ENCODE peak calls at places on chromosomes 4 and X, in nine cellular contexts. One of them, this sample, is unnamed.

GRCh38 chr4:152540293-152540674 is 4.4 kb upstream of the FBXW7 start:
- DNase-seq in GM13976: peak; percentile 63
- DNase-seq in dermis blood vessel endothelial cell: no peak
- DNase-seq in T-helper 17 cell: no peak
- DNase-seq in neural crest cell: no peak
- DNase-seq in Caki2: no peak
- DNase-seq in activated T-helper 1 cell treated with anti-CD3 and anti-CD28 coated beads, Interleukin-2, amount 50 U/mL, for 16 hours: no peak
- DNase-seq in amygdala: no peak
- DNase-seq in posterior cingulate gyrus: no peak
- DNase-seq in this sample: no peak

GRCh38 chr4:136818811-136819210 is 713.5 kb downstream of the PCDH18 start:
- DNase-seq in GM13976: no peak
- DNase-seq in dermis blood vessel endothelial cell: peak; percentile 22
- DNase-seq in T-helper 17 cell: no peak
- DNase-seq in neural crest cell: no peak
- DNase-seq in Caki2: no peak
- DNase-seq in activated T-helper 1 cell treated with anti-CD3 and anti-CD28 coated beads, Interleukin-2, amount 50 U/mL, for 16 hours: no peak
- DNase-seq in amygdala: no peak
- DNase-seq in posterior cingulate gyrus: no peak
- DNase-seq in this sample: peak; percentile 88

GRCh38 chr4:3772632-3773031 is 6.4 kb downstream of the ADRA2C start:
- DNase-seq in GM13976: no peak
- DNase-seq in dermis blood vessel endothelial cell: no peak
- DNase-seq in T-helper 17 cell: no peak
- DNase-seq in neural crest cell: no peak
- DNase-seq in Caki2: no peak
- DNase-seq in activated T-helper 1 cell treated with anti-CD3 and anti-CD28 coated beads, Interleukin-2, amount 50 U/mL, for 16 hours: no peak
- DNase-seq in amygdala: no peak
- DNase-seq in posterior cingulate gyrus: no peak
- DNase-seq in this sample: no peak

GRCh38 chrX:134484039-134484438 is 24.1 kb downstream of the HPRT1 start:
- DNase-seq in GM13976: no peak
- DNase-seq in dermis blood vessel endothelial cell: peak; percentile 72
- DNase-seq in T-helper 17 cell: no peak
- DNase-seq in neural crest cell: no peak
- DNase-seq in Caki2: peak; percentile 45
- DNase-seq in activated T-helper 1 cell treated with anti-CD3 and anti-CD28 coated beads, Interleukin-2, amount 50 U/mL, for 16 hours: no peak
- DNase-seq in amygdala: no peak
- DNase-seq in posterior cingulate gyrus: no peak
- DNase-seq in this sample: peak; percentile 78

GRCh38 chr4:145061325-145061920 is 36.6 kb downstream of the ANAPC10 start:
- DNase-seq in GM13976: peak; percentile 21
- DNase-seq in dermis blood vessel endothelial cell: peak; percentile 80
- DNase-seq in T-helper 17 cell: no peak
- DNase-seq in neural crest cell: no peak
- DNase-seq in Caki2: peak; percentile 18
- DNase-seq in activated T-helper 1 cell treated with anti-CD3 and anti-CD28 coated beads, Interleukin-2, amount 50 U/mL, for 16 hours: no peak
- DNase-seq in amygdala: no peak
- DNase-seq in posterior cingulate gyrus: no peak
- DNase-seq in this sample: peak; percentile 73

GRCh38 chr4:8844976-8845690 is 26.5 kb downstream of the HMX1 start:
- DNase-seq in GM13976: no peak
- DNase-seq in dermis blood vessel endothelial cell: no peak
- DNase-seq in T-helper 17 cell: no peak
- DNase-seq in neural crest cell: no peak
- DNase-seq in Caki2: no peak
- DNase-seq in activated T-helper 1 cell treated with anti-CD3 and anti-CD28 coated beads, Interleukin-2, amount 50 U/mL, for 16 hours: no peak
- DNase-seq in amygdala: no peak
- DNase-seq in posterior cingulate gyrus: no peak
- DNase-seq in this sample: no peak

GRCh38 chrX:30282527-30282926 is 26.7 kb downstream of the NR0B1 start:
- DNase-seq in GM13976: no peak
- DNase-seq in dermis blood vessel endothelial cell: no peak
- DNase-seq in T-helper 17 cell: no peak
- DNase-seq in neural crest cell: no peak
- DNase-seq in Caki2: peak; percentile 61
- DNase-seq in activated T-helper 1 cell treated with anti-CD3 and anti-CD28 coated beads, Interleukin-2, amount 50 U/mL, for 16 hours: no peak
- DNase-seq in amygdala: no peak
- DNase-seq in posterior cingulate gyrus: no peak
- DNase-seq in this sample: peak; percentile 1

GRCh38 chrX:112670964-112671363 is 8.8 kb downstream of the LHFPL1 start:
- DNase-seq in GM13976: no peak
- DNase-seq in dermis blood vessel endothelial cell: no peak
- DNase-seq in T-helper 17 cell: no peak
- DNase-seq in neural crest cell: no peak
- DNase-seq in Caki2: no peak
- DNase-seq in activated T-helper 1 cell treated with anti-CD3 and anti-CD28 coated beads, Interleukin-2, amount 50 U/mL, for 16 hours: no peak
- DNase-seq in amygdala: no peak
- DNase-seq in posterior cingulate gyrus: peak; percentile 5
- DNase-seq in this sample: no peak

GRCh38 chr4:35725131-35725530 is 519.2 kb downstream of the ARAP2 start:
- DNase-seq in GM13976: no peak
- DNase-seq in dermis blood vessel endothelial cell: no peak
- DNase-seq in T-helper 17 cell: no peak
- DNase-seq in neural crest cell: no peak
- DNase-seq in Caki2: no peak
- DNase-seq in activated T-helper 1 cell treated with anti-CD3 and anti-CD28 coated beads, Interleukin-2, amount 50 U/mL, for 16 hours: no peak
- DNase-seq in amygdala: no peak
- DNase-seq in posterior cingulate gyrus: no peak
- DNase-seq in this sample: no peak

GRCh38 chrX:150692296-150692695 is 900 bp upstream of the MTMR1 start:
- DNase-seq in GM13976: no peak
- DNase-seq in dermis blood vessel endothelial cell: no peak
- DNase-seq in T-helper 17 cell: no peak
- DNase-seq in neural crest cell: no peak
- DNase-seq in Caki2: no peak
- DNase-seq in activated T-helper 1 cell treated with anti-CD3 and anti-CD28 coated beads, Interleukin-2, amount 50 U/mL, for 16 hours: no peak
- DNase-seq in amygdala: no peak
- DNase-seq in posterior cingulate gyrus: no peak
- DNase-seq in this sample: no peak

GRCh38 chr4:187849556-187850245 is 145.9 kb upstream of the ZFP42 start:
- DNase-seq in GM13976: no peak
- DNase-seq in dermis blood vessel endothelial cell: no peak
- DNase-seq in T-helper 17 cell: no peak
- DNase-seq in neural crest cell: no peak
- DNase-seq in Caki2: no peak
- DNase-seq in activated T-helper 1 cell treated with anti-CD3 and anti-CD28 coated beads, Interleukin-2, amount 50 U/mL, for 16 hours: no peak
- DNase-seq in amygdala: no peak
- DNase-seq in posterior cingulate gyrus: no peak
- DNase-seq in this sample: no peak

GRCh38 chr4:72971572-72971971 is 97.9 kb downstream of the COX18 start:
- DNase-seq in GM13976: no peak
- DNase-seq in dermis blood vessel endothelial cell: peak; percentile 88
- DNase-seq in T-helper 17 cell: no peak
- DNase-seq in neural crest cell: no peak
- DNase-seq in Caki2: peak; percentile 35
- DNase-seq in activated T-helper 1 cell treated with anti-CD3 and anti-CD28 coated beads, Interleukin-2, amount 50 U/mL, for 16 hours: no peak
- DNase-seq in amygdala: no peak
- DNase-seq in posterior cingulate gyrus: no peak
- DNase-seq in this sample: peak; percentile 87

GRCh38 chr4:68871772-68872441 is 56.1 kb downstream of the UGT2B10 start:
- DNase-seq in GM13976: no peak
- DNase-seq in dermis blood vessel endothelial cell: no peak
- DNase-seq in T-helper 17 cell: no peak
- DNase-seq in neural crest cell: no peak
- DNase-seq in Caki2: no peak
- DNase-seq in activated T-helper 1 cell treated with anti-CD3 and anti-CD28 coated beads, Interleukin-2, amount 50 U/mL, for 16 hours: no peak
- DNase-seq in amygdala: no peak
- DNase-seq in posterior cingulate gyrus: no peak
- DNase-seq in this sample: no peak

GRCh38 chr4:40976343-40976742 is 226.6 kb downstream of the NSUN7 start:
- DNase-seq in GM13976: peak; percentile 38
- DNase-seq in dermis blood vessel endothelial cell: peak; percentile 81
- DNase-seq in T-helper 17 cell: no peak
- DNase-seq in neural crest cell: peak; percentile 28
- DNase-seq in Caki2: peak; percentile 24
- DNase-seq in activated T-helper 1 cell treated with anti-CD3 and anti-CD28 coated beads, Interleukin-2, amount 50 U/mL, for 16 hours: no peak
- DNase-seq in amygdala: no peak
- DNase-seq in posterior cingulate gyrus: no peak
- DNase-seq in this sample: peak; percentile 76

GRCh38 chr4:93830090-93830818 is 1.7 kb downstream of the ATOH1 start:
- DNase-seq in GM13976: peak; percentile 3
- DNase-seq in dermis blood vessel endothelial cell: no peak
- DNase-seq in T-helper 17 cell: no peak
- DNase-seq in neural crest cell: no peak
- DNase-seq in Caki2: no peak
- DNase-seq in activated T-helper 1 cell treated with anti-CD3 and anti-CD28 coated beads, Interleukin-2, amount 50 U/mL, for 16 hours: no peak
- DNase-seq in amygdala: no peak
- DNase-seq in posterior cingulate gyrus: no peak
- DNase-seq in this sample: no peak

GRCh38 chrX:103329991-103330390 is at the start of gene TCEAL7:
- DNase-seq in GM13976: no peak
- DNase-seq in dermis blood vessel endothelial cell: peak; percentile 14
- DNase-seq in T-helper 17 cell: no peak
- DNase-seq in neural crest cell: no peak
- DNase-seq in Caki2: no peak
- DNase-seq in activated T-helper 1 cell treated with anti-CD3 and anti-CD28 coated beads, Interleukin-2, amount 50 U/mL, for 16 hours: no peak
- DNase-seq in amygdala: peak; percentile 8
- DNase-seq in posterior cingulate gyrus: peak; percentile 67
- DNase-seq in this sample: no peak

GRCh38 chrX:1412551-1413161 is 20.7 kb upstream of the SLC25A6 start:
- DNase-seq in GM13976: peak; percentile 13
- DNase-seq in dermis blood vessel endothelial cell: no peak
- DNase-seq in T-helper 17 cell: no peak
- DNase-seq in neural crest cell: no peak
- DNase-seq in Caki2: no peak
- DNase-seq in activated T-helper 1 cell treated with anti-CD3 and anti-CD28 coated beads, Interleukin-2, amount 50 U/mL, for 16 hours: no peak
- DNase-seq in amygdala: no peak
- DNase-seq in posterior cingulate gyrus: no peak
- DNase-seq in this sample: no peak

GRCh38 chr4:86054676-86055075 is 305.2 kb downstream of the MAPK10 start:
- DNase-seq in GM13976: no peak
- DNase-seq in dermis blood vessel endothelial cell: no peak
- DNase-seq in T-helper 17 cell: no peak
- DNase-seq in neural crest cell: no peak
- DNase-seq in Caki2: no peak
- DNase-seq in activated T-helper 1 cell treated with anti-CD3 and anti-CD28 coated beads, Interleukin-2, amount 50 U/mL, for 16 hours: no peak
- DNase-seq in amygdala: no peak
- DNase-seq in posterior cingulate gyrus: no peak
- DNase-seq in this sample: no peak

GRCh38 chr4:90171491-90171890 is 44.3 kb downstream of the CCSER1 start:
- DNase-seq in GM13976: no peak
- DNase-seq in dermis blood vessel endothelial cell: no peak
- DNase-seq in T-helper 17 cell: no peak
- DNase-seq in neural crest cell: no peak
- DNase-seq in Caki2: no peak
- DNase-seq in activated T-helper 1 cell treated with anti-CD3 and anti-CD28 coated beads, Interleukin-2, amount 50 U/mL, for 16 hours: no peak
- DNase-seq in amygdala: no peak
- DNase-seq in posterior cingulate gyrus: no peak
- DNase-seq in this sample: no peak

GRCh38 chr4:81715335-81715734 is 243.6 kb upstream of the RASGEF1B start:
- DNase-seq in GM13976: no peak
- DNase-seq in dermis blood vessel endothelial cell: no peak
- DNase-seq in T-helper 17 cell: no peak
- DNase-seq in neural crest cell: no peak
- DNase-seq in Caki2: no peak
- DNase-seq in activated T-helper 1 cell treated with anti-CD3 and anti-CD28 coated beads, Interleukin-2, amount 50 U/mL, for 16 hours: no peak
- DNase-seq in amygdala: no peak
- DNase-seq in posterior cingulate gyrus: no peak
- DNase-seq in this sample: no peak

GRCh38 chr4:108094131-108094530 is 74.6 kb downstream of the LEF1 start:
- DNase-seq in GM13976: no peak
- DNase-seq in dermis blood vessel endothelial cell: no peak
- DNase-seq in T-helper 17 cell: no peak
- DNase-seq in neural crest cell: no peak
- DNase-seq in Caki2: no peak
- DNase-seq in activated T-helper 1 cell treated with anti-CD3 and anti-CD28 coated beads, Interleukin-2, amount 50 U/mL, for 16 hours: no peak
- DNase-seq in amygdala: no peak
- DNase-seq in posterior cingulate gyrus: no peak
- DNase-seq in this sample: no peak

GRCh38 chr4:103372002-103372558 is 173.9 kb upstream of the CENPE start:
- DNase-seq in GM13976: no peak
- DNase-seq in dermis blood vessel endothelial cell: no peak
- DNase-seq in T-helper 17 cell: no peak
- DNase-seq in neural crest cell: no peak
- DNase-seq in Caki2: no peak
- DNase-seq in activated T-helper 1 cell treated with anti-CD3 and anti-CD28 coated beads, Interleukin-2, amount 50 U/mL, for 16 hours: no peak
- DNase-seq in amygdala: no peak
- DNase-seq in posterior cingulate gyrus: no peak
- DNase-seq in this sample: peak; percentile 11

GRCh38 chr4:173490256-173490655 is 39.8 kb downstream of the HAND2 start:
- DNase-seq in GM13976: no peak
- DNase-seq in dermis blood vessel endothelial cell: no peak
- DNase-seq in T-helper 17 cell: no peak
- DNase-seq in neural crest cell: no peak
- DNase-seq in Caki2: no peak
- DNase-seq in activated T-helper 1 cell treated with anti-CD3 and anti-CD28 coated beads, Interleukin-2, amount 50 U/mL, for 16 hours: no peak
- DNase-seq in amygdala: no peak
- DNase-seq in posterior cingulate gyrus: no peak
- DNase-seq in this sample: no peak

GRCh38 chrX:128781506-128781905 is 729.3 kb upstream of the ACTRT1 start:
- DNase-seq in GM13976: peak; percentile 20
- DNase-seq in dermis blood vessel endothelial cell: no peak
- DNase-seq in T-helper 17 cell: no peak
- DNase-seq in neural crest cell: peak; percentile 47
- DNase-seq in Caki2: peak; percentile 5
- DNase-seq in activated T-helper 1 cell treated with anti-CD3 and anti-CD28 coated beads, Interleukin-2, amount 50 U/mL, for 16 hours: no peak
- DNase-seq in amygdala: no peak
- DNase-seq in posterior cingulate gyrus: no peak
- DNase-seq in this sample: no peak

This sample was measured in endothelial cell of umbilical vein.